ENCODE peak calls at places on chromosomes 7 and 10, in ten cellular contexts. H, Z, C, F, P, M, S, B, J and R are unnamed samples.

GRCh38 chr7:25062380-25062779 is 62.7 kb downstream of the CYCS start:
- DNase-seq in S (no peak), H (no peak), M (no peak), P (no peak), B (no peak), J (no peak), F (no peak), Z (no peak), C (no peak), R (no peak)

GRCh38 chr10:57338823-57339558 is 928.7 kb downstream of the IPMK start:
- DNase-seq in S (no peak), M (no peak), J (peak), P (no peak), C (peak), B (no peak), F (peak), H (no peak), Z (peak), R (peak)

GRCh38 chr10:29757551-29758297 is 123.0 kb upstream of the SVIL start:
- DNase-seq in F (peak), C (no peak), P (no peak), S (peak), M (no peak), Z (no peak), H (no peak), B (no peak), J (peak), R (no peak)

GRCh38 chr10:93859049-93859655 is 34.6 kb upstream of the SLC35G1 start:
- DNase-seq in S (peak), H (no peak), P (no peak), B (no peak), J (no peak), Z (no peak), M (no peak), F (peak), C (no peak), R (peak)

GRCh38 chr7:103148131-103148993 is 537 bp downstream of the NAPEPLD start:
- DNase-seq in Z (no peak), H (no peak), F (no peak), B (no peak), C (no peak), S (no peak), P (no peak), M (no peak), J (peak), R (peak)

GRCh38 chr7:40885503-40885902 is 750.7 kb downstream of the SUGCT start:
- DNase-seq in Z (no peak), H (no peak), J (peak), F (peak), S (no peak), B (no peak), C (no peak), P (no peak), M (no peak), R (no peak)

GRCh38 chr10:58782876-58783859 is 270.5 kb downstream of the BICC1 start:
- DNase-seq in B (no peak), C (no peak), S (no peak), F (peak), H (no peak), M (no peak), Z (peak), P (peak), J (peak), R (peak)

GRCh38 chr10:118543714-118544400 is 51.6 kb downstream of the PRLHR start:
- DNase-seq in C (no peak), P (no peak), Z (peak), M (no peak), H (peak), S (peak), B (peak), J (peak), F (peak), R (peak)

GRCh38 chr7:29194206-29194593 is 375 bp upstream of the CHN2 start:
- DNase-seq in C (no peak), J (peak), F (no peak), S (no peak), P (peak), M (no peak), B (peak), Z (peak), H (peak), R (no peak)

GRCh38 chr10:30531751-30532530 is 97.6 kb downstream of the LYZL2 start:
- DNase-seq in B (no peak), H (no peak), F (no peak), Z (no peak), J (no peak), S (no peak), M (no peak), P (peak), C (no peak), R (no peak)

GRCh38 chr10:117578490-117578889 is 35.9 kb downstream of the EMX2 start:
- DNase-seq in Z (no peak), P (peak), H (no peak), J (no peak), B (no peak), F (no peak), S (no peak), C (no peak), M (no peak), R (no peak)

GRCh38 chr7:18473119-18473518 is 22.4 kb upstream of the HDAC9 start:
- DNase-seq in J (no peak), P (no peak), C (no peak), M (no peak), Z (no peak), B (no peak), H (no peak), S (no peak), F (no peak), R (peak)

GRCh38 chr7:157019718-157020451 is 9.4 kb upstream of the MNX1 start:
- DNase-seq in B (no peak), P (no peak), Z (no peak), J (no peak), F (no peak), C (no peak), M (no peak), H (no peak), S (no peak), R (no peak)

GRCh38 chr7:150379590-150380379 is 655 bp downstream of the ZNF775 start:
- DNase-seq in F (no peak), P (peak), J (no peak), H (no peak), S (no peak), B (no peak), C (peak), M (no peak), Z (no peak), R (no peak)

GRCh38 chr7:84997626-84998025 is 189.2 kb downstream of the SEMA3D start:
- DNase-seq in F (no peak), H (no peak), S (no peak), Z (no peak), M (no peak), J (no peak), B (no peak), P (no peak), C (no peak), R (no peak)

GRCh38 chr10:109994711-109995110 is 13.1 kb upstream of the ADD3 start:
- DNase-seq in Z (no peak), M (no peak), P (no peak), S (no peak), C (no peak), F (no peak), B (no peak), J (no peak), H (no peak), R (no peak)

GRCh38 chr10:125037145-125037544 is 95.2 kb downstream of the ZRANB1 start:
- DNase-seq in B (peak), S (peak), P (no peak), M (no peak), J (peak), H (no peak), F (peak), Z (no peak), C (no peak), R (peak)

GRCh38 chr7:73683056-73683915 is at the start of the genes BUD23 and DNAJC30:
- DNase-seq in S (peak), B (peak), Z (peak), C (peak), F (peak), M (peak), J (peak), H (peak), P (peak), R (peak)

GRCh38 chr10:7795605-7796004 is 7.6 kb downstream of the ATP5F1C start:
- DNase-seq in P (no peak), H (no peak), J (peak), C (no peak), S (no peak), M (no peak), Z (peak), B (no peak), F (peak), R (peak)

GRCh38 chr7:28802450-28802849 is 155.7 kb downstream of the TRIL start:
- DNase-seq in J (peak), C (no peak), S (no peak), P (no peak), H (no peak), F (no peak), B (no peak), M (no peak), Z (no peak), R (no peak)

GRCh38 chr7:2660359-2661095 is 27.5 kb upstream of the AMZ1 start:
- DNase-seq in H (no peak), C (no peak), F (no peak), M (no peak), B (no peak), P (no peak), Z (no peak), S (no peak), J (no peak), R (no peak)

GRCh38 chr7:42471573-42472174 is 234.7 kb upstream of the GLI3 start:
- DNase-seq in S (no peak), C (no peak), B (no peak), H (no peak), F (no peak), M (no peak), Z (no peak), P (no peak), J (no peak), R (no peak)

GRCh38 chr10:132671171-132672154 is 114.5 kb downstream of the NKX6-2 start:
- DNase-seq in P (peak), J (no peak), B (peak), H (no peak), C (no peak), S (no peak), Z (no peak), F (no peak), M (no peak), R (no peak)

GRCh38 chr7:70614237-70614984 is 517.5 kb upstream of the GALNT17 start:
- DNase-seq in F (peak), H (peak), M (peak), J (peak), Z (peak), P (peak), B (no peak), S (no peak), C (peak), R (peak)

GRCh38 chr7:130254555-130254954 is 12.1 kb upstream of the CPA2 start:
- DNase-seq in Z (no peak), B (no peak), M (no peak), S (no peak), F (no peak), J (no peak), H (no peak), P (no peak), C (no peak), R (no peak)

GRCh38 chr7:29275018-29275318 is 80.4 kb downstream of the CHN2 start:
- DNase-seq in J (no peak), M (no peak), F (no peak), H (no peak), Z (no peak), B (no peak), S (no peak), P (no peak), C (no peak), R (no peak)

GRCh38 chr7:23353172-23353571 is 54.0 kb downstream of the MALSU1 start:
- DNase-seq in Z (no peak), M (no peak), F (no peak), P (no peak), H (no peak), C (no peak), B (no peak), J (peak), S (no peak), R (no peak)

GRCh38 chr10:76337641-76338040 is 906.2 kb downstream of the LRMDA start:
- DNase-seq in Z (no peak), H (no peak), F (peak), P (no peak), J (peak), M (no peak), C (no peak), S (no peak), B (no peak), R (peak)

GRCh38 chr10:62394556-62395018 is 20.4 kb downstream of the ZNF365 start:
- DNase-seq in H (no peak), Z (no peak), B (no peak), S (no peak), J (no peak), F (no peak), M (no peak), P (no peak), C (no peak), R (no peak)

GRCh38 chr7:24825931-24826661 is 68.8 kb upstream of the GSDME start:
- DNase-seq in J (peak), F (peak), B (no peak), Z (no peak), S (peak), H (peak), M (no peak), P (no peak), C (no peak), R (peak)

GRCh38 chr10:130233426-130233825 is 97.2 kb downstream of the GLRX3 start:
- DNase-seq in C (no peak), S (no peak), H (peak), B (no peak), Z (no peak), M (no peak), P (peak), F (no peak), J (no peak), R (no peak)

GRCh38 chr7:56087445-56087844 is 5.3 kb downstream of the PHKG1 start:
- DNase-seq in C (no peak), B (no peak), F (no peak), Z (no peak), M (no peak), S (no peak), J (no peak), P (no peak), H (no peak), R (no peak)

GRCh38 chr7:56091591-56091990 is 1.2 kb downstream of the PHKG1 start:
- DNase-seq in B (no peak), P (peak), F (no peak), J (peak), H (no peak), S (no peak), C (no peak), M (no peak), Z (no peak), R (no peak)

GRCh38 chr7:56097700-56098099 is 4.9 kb upstream of the PHKG1 start:
- DNase-seq in S (no peak), B (no peak), H (peak), P (peak), F (peak), J (peak), Z (no peak), M (peak), C (peak), R (peak)

DNA sequence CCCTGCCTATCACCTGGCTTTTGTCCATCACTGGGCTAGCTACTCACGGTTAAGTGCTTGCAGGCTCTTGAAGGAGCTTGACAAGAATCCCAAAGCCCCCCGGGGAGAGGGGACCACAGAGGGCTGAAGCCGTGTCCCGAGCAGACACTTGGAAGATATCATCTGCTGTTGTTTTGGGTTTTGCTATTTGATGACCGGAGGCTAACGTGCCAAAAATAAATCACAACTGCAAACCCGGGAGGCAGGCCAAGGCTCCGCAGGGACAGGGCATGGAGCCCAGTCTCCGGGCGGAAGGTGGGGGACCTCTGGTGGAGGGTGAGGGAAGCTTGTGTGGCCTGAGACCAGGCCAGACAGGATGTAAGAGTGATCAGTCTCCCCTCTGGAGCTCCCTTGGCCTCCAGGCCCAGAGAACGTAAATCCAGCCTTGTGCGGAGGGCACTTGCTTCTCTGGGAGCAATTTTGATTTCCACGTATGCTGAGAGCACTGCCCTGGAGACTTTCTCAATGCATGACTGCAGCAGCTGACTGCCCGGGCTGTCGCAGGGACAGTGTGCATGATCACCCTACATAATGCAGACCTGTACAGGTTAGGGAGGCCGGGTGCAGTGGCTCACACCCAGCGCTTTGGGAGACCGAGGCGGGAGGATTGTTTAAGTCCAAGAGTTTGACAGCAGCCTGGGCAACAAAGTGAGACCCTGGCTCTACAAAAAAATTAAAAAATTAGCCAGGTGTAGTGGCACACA is at the start of gene PHKG1:
- DNase-seq in M (peak), P (peak), H (peak), S (no peak), C (peak), B (peak), J (peak), F (peak), Z (peak), R (peak)
- TF ChIP-seq CTCF in M (peak), P (no peak), H (peak), S (peak), C (no peak), B (peak), J (peak), F (peak), Z (peak), R (peak)

GRCh38 chr7:596819-597182 is 77.2 kb upstream of the PDGFA start:
- DNase-seq in C (no peak), B (no peak), J (no peak), F (no peak), M (no peak), H (no peak), P (no peak), S (no peak), Z (no peak), R (no peak)
- H3K4me3 ChIP-seq in C (no peak), B (no peak), J (no peak), F (no peak), M (no peak), H (no peak), P (no peak), S (no peak), Z (no peak), R (no peak)

GRCh38 chr10:90862908-90863514 is 5.2 kb upstream of the HTR7 start:
- DNase-seq in C (no peak), J (peak), S (no peak), P (no peak), F (peak), B (no peak), Z (peak), M (no peak), H (no peak), R (peak)
- TF ChIP-seq CTCF in C (peak), J (peak), S (peak), P (no peak), F (peak), B (peak), Z (peak), M (peak), H (peak), R (peak)

GRCh38 chr10:1853801-1854200 is 116.5 kb upstream of the ADARB2 start:
- DNase-seq in S (no peak), M (no peak), J (no peak), C (no peak), F (no peak), B (no peak), H (no peak), Z (no peak), P (no peak), R (no peak)

GRCh38 chr10:1854271-1854670 is 116.9 kb upstream of the ADARB2 start:
- DNase-seq in S (no peak), H (no peak), Z (no peak), F (no peak), P (no peak), M (no peak), B (no peak), C (no peak), J (no peak), R (no peak)
- H3K4me3 ChIP-seq in S (no peak), H (no peak), Z (no peak), F (no peak), P (no peak), M (no peak), B (no peak), C (no peak), J (no peak), R (no peak)

GRCh38 chr10:113226404-113226803 is 276.4 kb downstream of the TCF7L2 start:
- DNase-seq in M (no peak), H (no peak), J (no peak), F (no peak), P (no peak), C (no peak), Z (no peak), B (no peak), S (no peak), R (no peak)

GRCh38 chr10:113227045-113227444 is 277.0 kb downstream of the TCF7L2 start:
- DNase-seq in S (no peak), H (no peak), C (no peak), Z (no peak), J (no peak), B (no peak), P (no peak), F (no peak), M (no peak), R (no peak)

GRCh38 chr10:113222207-113222606 is 272.2 kb downstream of the TCF7L2 start:
- DNase-seq in F (no peak), J (peak), Z (no peak), M (no peak), C (no peak), P (no peak), H (no peak), S (no peak), B (no peak), R (peak)

GRCh38 chr10:113225903-113226302 is 275.9 kb downstream of the TCF7L2 start:
- DNase-seq in J (no peak), M (no peak), H (no peak), C (no peak), Z (no peak), P (no peak), B (no peak), F (no peak), S (no peak), R (no peak)

GRCh38 chr10:113225364-113225763 is 275.3 kb downstream of the TCF7L2 start:
- DNase-seq in F (no peak), S (no peak), H (no peak), M (no peak), Z (no peak), C (no peak), J (no peak), P (no peak), B (no peak), R (no peak)
- TF ChIP-seq CTCF in F (no peak), S (no peak), H (no peak), M (no peak), Z (no peak), C (no peak), J (no peak), P (no peak), B (no peak), R (no peak)

DNA sequence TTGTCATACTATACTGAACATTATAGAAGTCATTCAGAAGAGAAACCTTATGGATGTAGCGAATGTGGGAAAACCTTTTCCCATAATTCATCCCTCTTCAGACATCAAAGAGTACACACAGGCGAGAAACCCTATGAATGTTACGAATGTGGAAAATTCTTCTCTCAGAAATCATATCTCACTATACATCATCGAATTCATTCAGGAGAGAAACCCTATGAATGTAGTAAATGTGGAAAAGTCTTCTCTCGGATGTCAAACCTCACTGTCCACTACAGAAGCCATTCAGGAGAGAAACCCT is 19.4 kb downstream of the RBAK start:
- DNase-seq in B (no peak), J (no peak), S (no peak), Z (no peak), C (no peak), H (no peak), F (no peak), M (no peak), P (no peak), R (no peak)
- H3K4me3 ChIP-seq in B (no peak), J (no peak), S (no peak), Z (no peak), C (no peak), H (no peak), F (no peak), M (no peak), P (no peak), R (no peak)

GRCh38 chr10:1360011-1360580 is 303.9 kb downstream of the WDR37 start:
- DNase-seq in Z (no peak), F (no peak), P (no peak), J (no peak), B (no peak), S (no peak), M (no peak), C (no peak), H (no peak), R (no peak)
- TF ChIP-seq CTCF in Z (no peak), F (no peak), P (no peak), J (no peak), B (no peak), S (peak), M (no peak), C (no peak), H (no peak), R (no peak)